ENCODE peak calls at places on chromosomes 6 and 20, in eight cellular contexts. G is naive thymus-derived CD8-positive, alpha-beta T cell; T is HCT116; A is NCI-H1694 treated with DMSO at 0.1 percent for 48 hours; X is glutamatergic neuron; B is midbrain; C is islet precursor cell; Y is PC-9. S is an unnamed sample.

GRCh38 chr20:40664891-40665290 is 24.1 kb downstream of the MAFB start:
- DNase-seq in C (no peak), B (no peak), A (no peak), Y (no peak), T (no peak), X (no peak), G (no peak), S (no peak)

GRCh38 chr20:57114290-57115005 is 152.0 kb downstream of the BMP7 start:
- DNase-seq in C (no peak), G (no peak), Y (no peak), A (no peak), T (no peak), B (no peak), X (no peak), S (no peak)

GRCh38 chr6:118356054-118356453 is 192.0 kb upstream of the PLN start:
- DNase-seq in G (no peak), X (no peak), A (no peak), C (no peak), B (no peak), Y (no peak), T (no peak), S (no peak)

GRCh38 chr6:28864321-28864923 is 59.4 kb downstream of the TRIM27 start:
- DNase-seq in A (no peak), C (no peak), Y (peak), T (no peak), G (no peak), B (no peak), X (no peak), S (no peak)

GRCh38 chr6:135224037-135224647 is 43.0 kb downstream of the MYB start:
- DNase-seq in G (peak), T (no peak), X (no peak), C (no peak), Y (no peak), B (no peak), A (no peak), S (no peak)

GRCh38 chr6:81475646-81476045 is 276.8 kb downstream of the TENT5A start:
- DNase-seq in T (no peak), G (no peak), B (no peak), X (no peak), Y (no peak), A (no peak), C (no peak), S (no peak)

GRCh38 chr6:154041001-154041400 is 2.0 kb downstream of the OPRM1 start:
- DNase-seq in Y (no peak), B (no peak), A (no peak), T (no peak), C (no peak), G (no peak), X (no peak), S (no peak)

GRCh38 chr20:2699775-2700413 is 7.3 kb downstream of the EBF4 start:
- DNase-seq in G (no peak), T (no peak), A (no peak), X (no peak), B (no peak), Y (no peak), C (peak), S (no peak)

GRCh38 chr20:12241065-12241464 is 323.4 kb downstream of the BTBD3 start:
- DNase-seq in A (no peak), T (no peak), C (no peak), Y (no peak), B (no peak), G (no peak), X (no peak), S (no peak)

GRCh38 chr20:46810442-46811327 is 84.0 kb upstream of the EYA2 start:
- DNase-seq in X (no peak), Y (no peak), G (no peak), C (peak), T (no peak), A (no peak), B (no peak), S (peak)

GRCh38 chr20:54292186-54292585 is 84.3 kb downstream of the PFDN4 start:
- DNase-seq in B (no peak), Y (peak), T (no peak), C (no peak), X (no peak), G (no peak), A (no peak), S (no peak)

GRCh38 chr6:113971786-113972185 is 838 bp upstream of the HDAC2 start:
- DNase-seq in T (no peak), G (no peak), B (no peak), A (peak), X (no peak), Y (no peak), C (no peak), S (no peak)

GRCh38 chr6:138757131-138757530 is 16.4 kb upstream of the CCDC28A start:
- DNase-seq in T (no peak), B (no peak), G (no peak), C (no peak), A (no peak), X (no peak), Y (no peak), S (no peak)

GRCh38 chr6:122471107-122472021 is at the start of gene SERINC1:
- DNase-seq in T (peak), C (peak), A (peak), X (peak), B (peak), G (peak), Y (peak), S (peak)

GRCh38 chr20:1911536-1911935 is 16.3 kb downstream of the SIRPA start:
- DNase-seq in T (no peak), C (no peak), Y (no peak), G (no peak), A (no peak), X (no peak), B (no peak), S (no peak)

GRCh38 chr6:36339156-36339555 is 2.5 kb upstream of the BNIP5 start:
- DNase-seq in T (no peak), G (no peak), Y (no peak), X (no peak), C (no peak), A (no peak), B (no peak), S (no peak)

GRCh38 chr20:56195946-56196345 is 52.6 kb upstream of the MC3R start:
- DNase-seq in Y (no peak), G (no peak), B (no peak), T (no peak), X (no peak), A (no peak), C (no peak), S (no peak)

GRCh38 chr20:58020656-58021454 is 207.6 kb downstream of the ANKRD60 start:
- DNase-seq in C (peak), G (no peak), Y (no peak), A (no peak), T (no peak), B (no peak), X (no peak), S (no peak)

GRCh38 chr20:54013397-54013941 is 56.9 kb downstream of the BCAS1 start:
- DNase-seq in B (no peak), G (no peak), X (no peak), Y (no peak), C (no peak), T (no peak), A (no peak), S (no peak)

GRCh38 chr20:41052742-41053419 is 24.3 kb downstream of the TOP1 start:
- DNase-seq in T (no peak), B (no peak), C (no peak), A (no peak), G (no peak), Y (no peak), X (no peak), S (no peak)

GRCh38 chr20:45111799-45112471 is 3.0 kb downstream of the WFDC5 start:
- DNase-seq in T (no peak), A (no peak), B (no peak), G (no peak), C (peak), Y (no peak), X (no peak), S (no peak)

GRCh38 chr6:156686429-156686939 is 90.7 kb upstream of the ARID1B start:
- DNase-seq in B (no peak), C (peak), A (peak), G (peak), Y (peak), T (no peak), X (peak), S (peak)

GRCh38 chr20:49575551-49576060 is 7.7 kb upstream of the PTGIS start:
- DNase-seq in T (no peak), A (peak), Y (no peak), X (peak), B (no peak), G (no peak), C (no peak), S (peak)

S was measured in DMS 273 treated with DMSO at 0.1 percent for 48 hours.